ENCODE peak calls at places on chromosomes 3 and 15, in five cellular contexts. R is midbrain, L is amniotic epithelial cell, E is ureter, C is Peyer's patch. D is an unnamed sample.

GRCh38 chr3:60366491-60366890 is 884.8 kb downstream of the FHIT start:
- DNase-seq in R (no peak), L (no peak), E (no peak), C (no peak), D (no peak)

GRCh38 chr3:35944915-35945710 is 305.8 kb downstream of the ARPP21 start:
- DNase-seq in R (no peak), L (no peak), E (no peak), C (peak), D (no peak)

GRCh38 chr15:39269821-39270220 is 311.1 kb upstream of the THBS1 start:
- DNase-seq in R (no peak), L (no peak), E (no peak), C (no peak), D (peak)

GRCh38 chr3:105387122-105387751 is 20.5 kb downstream of the ALCAM start:
- DNase-seq in R (no peak), L (no peak), E (no peak), C (no peak), D (no peak)

GRCh38 chr3:61578667-61579367 is 17.4 kb downstream of the PTPRG start:
- DNase-seq in R (no peak), L (no peak), E (no peak), C (no peak), D (no peak)

GRCh38 chr15:88647362-88648105 is 8.7 kb downstream of the ISG20 start:
- DNase-seq in R (no peak), L (no peak), E (peak), C (peak), D (peak)

GRCh38 chr3:173584093-173584833 is 186.7 kb downstream of the NLGN1 start:
- DNase-seq in R (peak), L (peak), E (no peak), C (no peak), D (no peak)

GRCh38 chr3:174125267-174125844 is 727.8 kb downstream of the NLGN1 start:
- DNase-seq in R (peak), L (peak), E (no peak), C (no peak), D (no peak)

GRCh38 chr15:101204744-101205535 is 46.9 kb downstream of the CHSY1 start:
- DNase-seq in R (no peak), L (peak), E (no peak), C (no peak), D (no peak)

GRCh38 chr3:175325440-175325839 is 466.3 kb downstream of the NAALADL2 start:
- DNase-seq in R (no peak), L (no peak), E (no peak), C (no peak), D (no peak)

GRCh38 chr3:9947025-9947995 is 4.9 kb downstream of the PRRT3 start:
- DNase-seq in R (peak), L (peak), E (peak), C (peak), D (peak)

GRCh38 chr3:64884574-64884973 is 196.8 kb upstream of the ADAMTS9 start:
- DNase-seq in R (no peak), L (no peak), E (no peak), C (no peak), D (no peak)

GRCh38 chr3:194637066-194637465 is 3.8 kb upstream of the TMEM44 start:
- DNase-seq in R (no peak), L (no peak), E (no peak), C (no peak), D (no peak)

GRCh38 chr3:140545756-140546155 is 132.1 kb upstream of the TRIM42 start:
- DNase-seq in R (no peak), L (no peak), E (no peak), C (no peak), D (no peak)

GRCh38 chr3:147412917-147413711 is 3.9 kb downstream of the ZIC1 start:
- DNase-seq in R (no peak), L (no peak), E (no peak), C (no peak), D (no peak)

GRCh38 chr15:80570553-80570952 is 124.6 kb upstream of the ABHD17C start:
- DNase-seq in R (no peak), L (no peak), E (no peak), C (peak), D (no peak)

GRCh38 chr15:90400005-90400758 is 12.1 kb downstream of the IQGAP1 start:
- DNase-seq in R (no peak), L (peak), E (no peak), C (no peak), D (no peak)

GRCh38 chr3:169268286-169268776 is 395.2 kb downstream of the MECOM start:
- DNase-seq in R (no peak), L (no peak), E (no peak), C (no peak), D (no peak)